ENCODE peak calls at places on chromosomes 12 and 14, in eight cellular contexts. P is RWPE2, Z is ascending aorta, J is heart left ventricle, U is HepG2, D is heart right ventricle, M is T-helper 17 cell, Q is OCI-LY7. E is an unnamed sample. For H3K9me3, the result is how much of the 10 kb centered on the place peaks cover.

GRCh38 chr12:121711925-121712461 is 559 bp upstream of the TMEM120B start:
- DNase-seq in J (peak), D (peak), Q (peak), U (peak), Z (no peak), M (no peak), P (no peak), E (no peak)

GRCh38 chr14:100604709-100605108 is 17.5 kb upstream of the BEGAIN start:
- DNase-seq in Z (no peak), U (no peak), D (no peak), M (no peak), J (peak), P (peak), Q (no peak), E (no peak)

GRCh38 chr14:74552623-74553022 is 59.1 kb downstream of the ISCA2 start:
- DNase-seq in Q (no peak), J (peak), D (peak), Z (peak), P (peak), M (no peak), U (no peak), E (no peak)

GRCh38 chr12:22101749-22102243 is 55.8 kb downstream of the CMAS start:
- DNase-seq in M (no peak), D (peak), J (peak), U (no peak), Q (no peak), P (peak), Z (no peak), E (no peak)

GRCh38 chr14:29892327-29892726 is 35.3 kb downstream of the PRKD1 start:
- DNase-seq in P (no peak), D (no peak), Q (no peak), U (no peak), Z (no peak), M (no peak), J (no peak), E (no peak)

GRCh38 chr14:69662636-69663321 is 51.4 kb downstream of the SUSD6 start:
- DNase-seq in D (no peak), M (no peak), P (no peak), Z (no peak), J (no peak), U (no peak), Q (no peak), E (no peak)

GRCh38 chr12:9041321-9041720 is 52.0 kb downstream of the KLRG1 start:
- DNase-seq in J (peak), P (no peak), Q (no peak), D (peak), Z (no peak), M (no peak), U (no peak), E (no peak)

GRCh38 chr12:4450551-4451112 is 5.0 kb upstream of the FGF6 start:
- DNase-seq in U (no peak), M (no peak), D (peak), Z (no peak), Q (no peak), P (no peak), J (peak), E (no peak)

GRCh38 chr12:94565683-94566082 is 84.7 kb downstream of the TMCC3 start:
- DNase-seq in Z (no peak), Q (no peak), J (no peak), P (no peak), U (no peak), M (no peak), D (no peak), E (no peak)

GRCh38 chr14:74360163-74360562 is 11.9 kb downstream of the VRTN start:
- DNase-seq in J (no peak), D (no peak), U (no peak), Q (no peak), P (no peak), Z (no peak), M (no peak), E (no peak)

GRCh38 chr12:53091756-53092155 is 5.7 kb upstream of the IGFBP6 start:
- DNase-seq in U (no peak), D (no peak), P (no peak), M (no peak), Z (no peak), Q (no peak), J (no peak), E (no peak)
- H3K9me3 ChIP-seq in U (under half), D (under half), P (under half), M (under half), Z (under half), Q (under half), J (under half), E (under half)

DNA sequence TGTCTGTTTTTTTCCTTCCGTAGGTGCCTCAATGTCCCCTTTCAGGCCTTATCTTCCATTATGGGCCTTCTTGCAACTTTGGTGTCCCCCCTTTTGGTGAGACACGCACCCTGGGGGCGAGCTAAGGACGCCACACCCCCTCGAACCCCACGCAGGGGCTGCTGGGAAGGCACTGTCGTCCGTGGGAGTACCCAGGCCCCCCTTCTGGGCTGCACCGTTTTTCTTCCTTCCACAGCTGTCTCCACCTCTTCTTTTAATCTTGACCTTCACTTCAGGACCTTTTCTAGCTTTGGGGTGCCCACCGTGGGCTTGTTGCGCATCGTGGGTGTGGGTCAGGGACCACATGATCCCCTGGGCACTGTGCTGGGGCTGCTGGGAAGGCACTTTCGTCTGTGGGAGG is 271.8 kb downstream of the ALG10 start:
- DNase-seq in J (no peak), Z (no peak), D (no peak), P (peak), M (no peak), Q (no peak), U (no peak), E (peak)
- H3K9me3 ChIP-seq in J (under half), Z (under half), D (under half), P (under half), M (under half), Q (under half), U (under half), E (half or more)

DNA sequence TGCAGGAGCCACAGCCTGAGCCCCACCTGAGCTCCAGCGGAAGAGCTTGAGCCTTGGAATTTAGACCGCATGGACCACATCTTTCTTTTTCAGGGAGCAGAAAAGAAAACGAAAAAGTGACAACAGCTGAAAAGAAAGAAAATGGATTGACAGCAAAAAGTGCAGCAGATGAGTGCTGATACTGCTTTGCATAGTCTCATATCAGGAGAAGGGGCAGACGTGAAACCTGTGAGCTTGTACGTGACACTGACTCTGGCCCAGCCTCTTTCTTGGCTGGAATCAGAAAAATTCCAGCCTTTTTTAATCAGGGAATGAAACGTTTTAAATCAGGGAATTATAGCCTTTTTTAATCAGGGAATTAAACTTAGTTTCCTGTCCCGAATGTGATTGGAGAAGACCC is 1296.5 kb downstream of the TMEM121 start:
- DNase-seq in M (no peak), U (no peak), J (no peak), D (no peak), Z (no peak), P (no peak), Q (no peak), E (no peak)
- H3K9me3 ChIP-seq in M (under half), U (under half), J (under half), D (under half), Z (under half), P (under half), Q (under half), E (under half)

GRCh38 chr12:133233993-133234564 is 1.6 kb downstream of the ANHX start:
- DNase-seq in J (no peak), D (no peak), U (no peak), Z (no peak), M (no peak), P (no peak), Q (no peak), E (no peak)

GRCh38 chr12:133236144-133236543 is 467 bp upstream of the ANHX start:
- DNase-seq in J (no peak), U (no peak), P (no peak), Q (no peak), D (no peak), Z (no peak), M (no peak), E (no peak)

GRCh38 chr12:133235401-133236112 is at the start of gene ANHX:
- DNase-seq in D (no peak), Q (no peak), U (no peak), P (no peak), M (no peak), Z (no peak), J (no peak), E (no peak)

GRCh38 chr12:133236556-133236955 is 879 bp upstream of the ANHX start:
- DNase-seq in Z (no peak), J (no peak), P (no peak), M (no peak), U (no peak), D (no peak), Q (no peak), E (no peak)

GRCh38 chr12:133234971-133235370 is 706 bp downstream of the ANHX start:
- DNase-seq in D (no peak), Z (no peak), M (no peak), U (no peak), J (no peak), P (no peak), Q (no peak), E (no peak)
- H3K9me3 ChIP-seq in D (under half), Z (under half), M (under half), U (half or more), J (under half), P (under half), Q (under half), E (half or more)

GRCh38 chr12:34348836-34349672 is 326.8 kb downstream of the ALG10 start:
- DNase-seq in J (no peak), P (no peak), Q (no peak), D (no peak), Z (no peak), M (no peak), U (no peak), E (no peak)

GRCh38 chr12:34346372-34347034 is 324.2 kb downstream of the ALG10 start:
- DNase-seq in P (no peak), D (no peak), M (no peak), Q (no peak), Z (no peak), U (no peak), J (no peak), E (no peak)

GRCh38 chr12:34347367-34347766 is 325.1 kb downstream of the ALG10 start:
- DNase-seq in D (no peak), M (no peak), U (peak), P (no peak), Z (no peak), Q (no peak), J (no peak), E (no peak)

GRCh38 chr12:34349673-34349961 is 327.3 kb downstream of the ALG10 start:
- DNase-seq in D (no peak), Z (no peak), U (no peak), M (no peak), J (no peak), P (no peak), Q (no peak), E (no peak)

GRCh38 chr12:34348064-34348463 is 325.8 kb downstream of the ALG10 start:
- DNase-seq in M (no peak), D (no peak), U (no peak), P (no peak), J (no peak), Q (no peak), Z (no peak), E (no peak)
- H3K9me3 ChIP-seq in M (under half), D (under half), U (under half), P (under half), J (under half), Q (under half), Z (under half), E (half or more)

GRCh38 chr12:131223171-131223761 is 269.6 kb downstream of the ADGRD1 start:
- DNase-seq in Z (no peak), Q (no peak), P (no peak), U (no peak), J (no peak), M (no peak), D (no peak), E (no peak)
- H3K9me3 ChIP-seq in Z (under half), Q (under half), P (under half), U (under half), J (under half), M (under half), D (under half), E (under half)

GRCh38 chr12:130222519-130223255 is 60.4 kb downstream of the FZD10 start:
- DNase-seq in M (no peak), U (no peak), Z (no peak), D (no peak), P (no peak), Q (no peak), J (no peak), E (no peak)
- H3K9me3 ChIP-seq in M (under half), U (under half), Z (under half), D (under half), P (under half), Q (under half), J (under half), E (under half)

DNA sequence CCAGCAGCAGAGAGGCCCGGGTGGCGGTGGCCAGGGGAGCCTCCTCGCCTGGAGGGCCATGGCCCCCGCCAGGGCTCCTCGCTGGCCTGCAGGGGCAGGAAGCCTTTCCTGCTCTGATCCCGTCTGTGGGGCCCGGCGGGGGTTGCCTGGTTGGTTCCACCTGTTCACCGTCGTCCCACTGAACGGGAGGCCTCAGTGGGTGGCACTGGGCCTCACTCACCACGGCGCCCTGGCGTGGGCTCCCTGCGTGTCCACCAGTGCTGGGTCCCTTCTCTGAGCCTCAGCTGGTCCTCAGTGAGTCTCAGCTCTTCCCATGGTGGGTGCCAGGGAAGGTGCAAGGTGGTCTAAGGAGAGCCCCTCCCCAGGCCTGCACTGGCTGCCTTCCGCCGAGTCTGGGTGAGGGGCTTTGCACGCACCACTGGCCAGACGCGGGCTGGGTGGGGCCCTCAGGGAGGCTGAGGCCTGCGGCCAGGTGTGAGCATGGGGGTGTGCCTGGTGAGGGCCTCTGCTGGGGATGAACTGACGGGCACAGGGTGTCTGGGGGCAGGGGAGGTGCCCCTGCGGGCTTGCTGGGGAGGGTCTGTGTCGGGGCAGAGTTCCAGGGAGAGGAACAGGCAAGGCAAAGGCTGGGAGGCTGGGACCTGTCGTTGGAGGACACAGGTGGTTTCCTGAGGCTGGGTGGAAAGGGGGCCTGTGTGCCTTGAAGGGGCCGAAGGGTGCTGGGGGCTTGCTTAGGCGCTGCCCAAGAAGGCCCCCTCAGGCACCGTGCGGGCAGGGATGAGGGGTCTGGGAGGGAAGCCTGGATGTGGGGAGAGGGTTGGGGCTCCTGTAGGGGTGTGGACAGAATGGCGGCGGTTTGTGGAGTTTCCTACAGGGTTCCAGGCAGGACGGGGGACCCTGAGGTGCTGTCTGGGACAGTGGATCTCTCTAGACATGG is 339.8 kb downstream of the TMEM121 start:
- DNase-seq in U (no peak), Z (no peak), J (no peak), M (no peak), D (no peak), P (peak), Q (no peak), E (no peak)
- H3K9me3 ChIP-seq in U (under half), Z (under half), J (under half), M (under half), D (under half), P (under half), Q (under half), E (under half)

GRCh38 chr14:68153275-68153674 is 333.7 kb downstream of the RAD51B start:
- DNase-seq in Z (no peak), Q (no peak), P (no peak), J (no peak), M (no peak), U (no peak), D (no peak), E (no peak)
- H3K9me3 ChIP-seq in Z (under half), Q (under half), P (under half), J (under half), M (under half), U (under half), D (under half), E (under half)